ENCODE peak calls at places on chromosomes 7 and 10, in seven cellular contexts. V, P, S, X, W, K and U are unnamed samples.

GRCh38 chr7:517848-518629 is 1.6 kb downstream of the PDGFA start:
- DNase-seq in K (peak), P (peak), V (no peak), X (no peak), W (peak), S (no peak), U (peak)

GRCh38 chr7:96720843-96721242 is 11.2 kb upstream of the SEM1 start:
- DNase-seq in P (peak), V (no peak), K (no peak), S (no peak), W (peak), X (no peak), U (no peak)

GRCh38 chr10:101619983-101620382 is 31.9 kb downstream of the DPCD start:
- DNase-seq in X (no peak), S (no peak), P (no peak), W (no peak), V (no peak), K (no peak), U (no peak)

GRCh38 chr10:17548786-17549185 is 68.4 kb downstream of the HACD1 start:
- DNase-seq in V (no peak), K (peak), X (no peak), P (peak), S (no peak), W (no peak), U (no peak)

GRCh38 chr7:11638026-11638774 is 193.8 kb downstream of the THSD7A start:
- DNase-seq in K (no peak), S (no peak), V (no peak), W (peak), P (no peak), X (no peak), U (no peak)

GRCh38 chr10:25934673-25935139 is 677 bp downstream of the MYO3A start:
- DNase-seq in W (peak), V (peak), K (no peak), S (no peak), X (no peak), P (no peak), U (peak)

GRCh38 chr7:44213872-44214595 is 13.3 kb downstream of the YKT6 start:
- DNase-seq in X (peak), S (peak), P (peak), K (peak), W (peak), V (peak), U (no peak)

GRCh38 chr7:31997423-31997822 is 72.8 kb downstream of the PDE1C start:
- DNase-seq in V (no peak), P (no peak), K (no peak), S (no peak), W (no peak), X (no peak), U (no peak)

GRCh38 chr10:43299579-43299978 is 32.7 kb upstream of the RASGEF1A start:
- DNase-seq in P (no peak), S (no peak), K (no peak), W (no peak), V (no peak), X (no peak), U (peak)

GRCh38 chr10:106765355-106765754 is 399.2 kb downstream of the SORCS1 start:
- DNase-seq in X (no peak), S (no peak), K (no peak), W (no peak), V (no peak), P (no peak), U (no peak)

GRCh38 chr7:22660293-22660692 is 66.7 kb upstream of the IL6 start:
- DNase-seq in P (no peak), V (no peak), X (no peak), S (no peak), W (no peak), K (no peak), U (no peak)

GRCh38 chr7:22662031-22662430 is 65.0 kb upstream of the IL6 start:
- DNase-seq in S (no peak), K (no peak), W (no peak), P (no peak), V (peak), X (no peak), U (no peak)

GRCh38 chr7:22662490-22663145 is 64.4 kb upstream of the IL6 start:
- DNase-seq in K (no peak), V (peak), W (no peak), P (no peak), S (no peak), X (no peak), U (no peak)

GRCh38 chr7:22659741-22660140 is 67.3 kb upstream of the IL6 start:
- DNase-seq in X (no peak), V (no peak), S (no peak), P (no peak), K (no peak), W (no peak), U (no peak)

DNA sequence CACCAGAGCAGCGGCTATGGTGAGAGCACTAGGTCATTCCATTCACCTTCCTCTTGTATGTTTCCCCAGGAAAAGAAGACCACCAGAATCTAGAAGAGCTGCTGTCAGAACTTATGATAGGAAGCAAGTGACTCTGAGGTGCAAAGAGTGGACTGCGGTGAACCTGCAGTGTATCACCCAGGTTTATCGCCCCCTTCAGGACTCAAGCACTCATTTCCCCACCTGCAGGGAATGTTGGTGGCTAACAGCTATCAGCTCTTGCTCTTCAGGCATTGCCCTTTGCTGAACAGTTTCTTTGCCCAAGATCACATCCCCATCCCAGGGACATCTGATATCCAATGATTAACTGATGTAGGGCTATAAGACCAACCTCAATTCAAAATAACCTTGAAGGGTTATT is 66.3 kb upstream of the IL6 start:
- DNase-seq in K (no peak), W (peak), P (no peak), S (no peak), X (no peak), V (no peak), U (no peak)
- TF ChIP-seq CTCF in K (no peak), W (peak), P (no peak), S (peak), X (peak), V (peak), U (peak)

DNA sequence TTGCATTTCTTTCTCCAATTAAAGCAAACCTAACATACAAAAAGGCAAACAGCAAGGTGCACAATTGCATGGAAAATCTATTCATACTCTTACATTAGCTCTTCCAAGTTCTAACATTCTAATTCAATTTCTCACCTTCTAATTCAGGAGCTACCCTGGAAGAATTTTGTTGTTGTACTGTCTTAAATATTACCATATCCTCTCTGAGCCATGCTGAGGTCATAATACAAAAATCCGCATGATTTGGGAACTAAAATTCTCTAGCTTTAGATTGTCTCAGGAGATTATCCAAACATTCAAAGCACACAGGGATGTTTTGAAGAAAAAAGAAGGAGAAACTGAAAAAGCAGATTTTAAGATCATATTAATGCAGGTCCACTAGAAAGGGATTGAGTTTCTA is 229.9 kb downstream of the KIAA1217 start:
- DNase-seq in V (no peak), K (peak), S (no peak), X (no peak), P (no peak), W (no peak), U (no peak)
- TF ChIP-seq CTCF in V (no peak), K (no peak), S (no peak), X (no peak), P (no peak), W (no peak), U (no peak)

DNA sequence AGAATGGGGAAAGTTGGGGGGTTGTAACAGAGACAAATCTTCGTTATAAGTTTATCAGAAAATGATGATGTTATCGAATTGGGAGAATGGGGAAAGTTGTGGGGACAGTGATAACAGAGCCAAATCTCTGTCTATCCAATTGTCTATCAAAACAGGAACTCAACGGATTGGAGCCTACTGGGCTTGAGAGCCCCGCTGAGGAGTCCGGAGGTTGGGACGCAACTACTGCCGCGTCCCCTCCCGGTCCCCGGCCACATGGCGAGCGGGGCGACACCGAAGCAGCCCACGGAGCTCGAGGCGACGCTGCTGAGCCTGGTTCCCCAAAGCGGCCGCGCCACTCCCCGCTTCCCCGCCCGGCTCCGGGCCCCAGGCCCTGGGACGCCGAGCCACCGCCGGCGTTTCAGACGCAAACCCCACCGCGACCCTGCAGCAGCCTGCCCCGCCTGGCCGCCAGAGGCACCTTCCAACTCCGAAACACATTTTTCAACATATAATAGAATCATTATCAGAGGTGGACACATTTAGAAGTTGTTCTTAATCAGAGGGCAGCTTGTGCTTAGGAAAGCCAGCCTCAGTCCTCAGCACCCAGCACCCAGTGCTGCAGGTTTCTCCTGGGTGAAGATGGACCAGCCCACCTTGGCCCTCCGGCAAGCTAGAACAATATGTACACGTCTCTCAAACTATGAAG is 13.8 kb upstream of the RALA start:
- DNase-seq in P (no peak), K (no peak), V (peak), X (peak), W (no peak), S (no peak), U (peak)
- TF ChIP-seq CTCF in P (no peak), K (peak), V (no peak), X (no peak), W (no peak), S (peak), U (peak)

DNA sequence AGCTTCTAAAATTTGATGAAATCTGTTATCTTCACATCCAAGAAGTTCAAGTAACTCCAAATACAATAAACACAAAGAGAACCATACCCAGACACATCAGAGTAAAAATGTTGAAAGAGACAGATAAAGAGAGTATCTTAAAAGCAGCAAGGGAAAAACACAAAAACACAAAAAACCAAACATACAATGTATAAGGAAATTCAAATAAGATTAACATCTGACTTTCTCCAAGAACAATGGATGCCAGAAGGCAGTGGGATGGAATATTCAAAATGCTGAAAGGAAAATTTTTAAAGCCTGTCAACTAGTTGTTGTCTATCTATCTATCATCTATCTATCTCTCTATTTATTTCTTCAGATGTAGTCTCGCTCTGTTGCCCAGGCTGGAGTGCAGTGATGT is 72.4 kb upstream of the MKLN1 start:
- DNase-seq in W (no peak), K (no peak), S (no peak), P (peak), X (no peak), V (no peak), U (no peak)
- TF ChIP-seq CTCF in W (no peak), K (no peak), S (no peak), P (no peak), X (no peak), V (no peak), U (no peak)

DNA sequence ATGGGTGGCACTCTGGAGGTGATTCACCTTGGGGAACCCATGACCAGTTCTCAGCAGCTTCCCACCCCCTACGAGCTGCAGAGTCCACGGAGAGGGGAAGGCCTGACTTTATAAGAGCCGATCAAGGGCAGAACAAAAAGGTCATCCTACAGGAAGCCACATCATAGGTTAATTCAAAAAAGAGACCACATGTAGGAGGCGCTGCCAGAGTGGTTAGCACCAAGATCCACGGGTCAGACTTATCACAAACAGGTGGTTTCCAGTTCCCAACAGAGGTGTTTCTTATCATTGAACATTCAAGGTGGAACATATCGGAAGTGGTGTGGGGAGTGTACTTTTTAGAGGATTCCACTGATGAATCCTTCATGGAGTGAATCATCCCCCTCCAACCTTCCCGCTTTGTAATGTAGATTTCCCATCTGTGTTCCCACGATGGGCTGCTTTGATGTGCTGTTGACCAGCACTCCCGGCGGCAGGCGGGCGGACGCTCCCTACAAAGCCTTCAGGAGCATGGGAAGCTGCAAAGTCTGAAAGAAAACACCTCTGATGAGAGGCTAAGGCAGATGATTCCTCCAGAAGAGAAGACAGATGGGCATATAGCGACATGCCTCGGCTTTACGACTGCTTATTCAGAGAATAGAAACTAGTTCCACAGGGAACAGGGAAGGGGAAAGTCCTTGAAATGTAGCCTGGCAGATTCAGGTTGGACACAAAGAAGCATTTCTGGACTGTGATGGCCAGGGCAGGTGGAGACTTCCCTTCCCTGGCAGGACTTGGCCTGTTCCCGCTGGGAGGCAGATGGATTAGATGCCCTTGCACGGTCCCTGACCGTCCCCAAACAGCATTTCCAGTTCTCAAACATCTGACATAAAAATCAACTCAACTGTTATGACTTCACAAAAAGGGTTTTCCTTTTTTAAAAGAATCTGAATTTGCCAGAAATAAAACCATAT is 66.5 kb downstream of the AFAP1L2 start:
- DNase-seq in P (no peak), W (no peak), X (no peak), V (no peak), S (no peak), K (peak), U (peak)
- TF ChIP-seq CTCF in P (no peak), W (no peak), X (no peak), V (no peak), S (no peak), K (no peak), U (no peak)

GRCh38 chr7:137287651-137288258 is 55.8 kb downstream of the PTN start:
- DNase-seq in K (no peak), X (no peak), W (peak), P (peak), S (no peak), V (no peak), U (peak)
- TF ChIP-seq CTCF in K (peak), X (no peak), W (peak), P (peak), S (peak), V (no peak), U (no peak)

GRCh38 chr7:109844362-109844761 is 1246.6 kb upstream of the LRRN3 start:
- DNase-seq in V (no peak), W (peak), P (peak), X (no peak), S (no peak), K (peak), U (peak)
- TF ChIP-seq CTCF in V (no peak), W (peak), P (no peak), X (no peak), S (peak), K (peak), U (peak)

GRCh38 chr7:7554021-7554432 is 12.7 kb upstream of the MIOS start:
- DNase-seq in S (no peak), X (no peak), K (peak), W (peak), V (no peak), P (peak), U (no peak)

GRCh38 chr7:7556852-7557251 is 9.8 kb upstream of the MIOS start:
- DNase-seq in W (no peak), P (no peak), K (no peak), S (no peak), V (no peak), X (no peak), U (no peak)

GRCh38 chr7:7557252-7557651 is 9.4 kb upstream of the MIOS start:
- DNase-seq in S (no peak), K (no peak), P (no peak), X (no peak), V (no peak), W (no peak), U (no peak)

GRCh38 chr7:7553386-7553785 is 13.3 kb upstream of the MIOS start:
- DNase-seq in W (no peak), K (peak), P (no peak), S (no peak), V (no peak), X (no peak), U (no peak)

DNA sequence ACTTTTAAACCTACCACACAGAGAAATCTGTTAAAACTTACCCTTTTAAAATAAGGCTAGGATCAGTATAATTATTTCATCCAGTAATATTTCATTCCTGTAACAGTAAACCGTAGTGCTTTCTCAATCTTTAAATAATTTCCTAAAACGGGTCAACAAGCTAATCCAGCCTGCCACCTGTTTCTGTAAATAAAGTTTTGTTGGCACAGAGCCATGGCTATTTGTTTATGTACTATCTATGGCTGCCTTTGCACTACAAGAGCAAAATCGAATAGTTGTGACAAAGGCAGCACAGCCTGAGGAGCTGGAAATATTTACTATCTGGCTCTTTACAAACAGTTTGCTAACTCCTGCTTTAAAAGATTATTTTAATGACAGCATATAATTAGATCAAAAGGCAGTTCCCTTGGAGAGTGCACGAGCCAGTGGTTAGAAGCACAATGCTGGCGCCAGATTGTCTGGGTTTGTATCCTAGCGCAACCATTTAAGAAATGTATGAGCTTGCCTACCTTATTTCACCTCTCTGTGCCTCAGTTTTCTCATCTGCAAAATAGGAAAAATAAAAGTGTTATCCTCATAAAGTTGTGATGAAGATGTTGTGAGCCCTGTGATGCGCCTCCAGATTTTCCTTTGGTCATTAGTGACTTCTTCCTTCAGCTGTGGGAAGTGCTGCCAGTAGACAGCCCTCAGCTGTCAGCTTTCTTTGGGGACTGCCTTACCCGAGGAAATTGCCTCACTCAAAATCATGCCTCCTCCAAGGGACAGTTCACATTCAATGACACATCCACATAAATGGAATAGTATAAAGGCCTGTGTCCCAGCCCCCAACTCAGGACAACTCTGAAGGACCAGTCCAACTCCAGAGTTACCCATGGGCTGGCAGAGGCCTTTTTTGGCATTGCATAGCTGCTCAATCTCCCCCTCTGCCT is 11.8 kb upstream of the MIOS start:
- DNase-seq in W (peak), P (no peak), K (no peak), X (no peak), S (no peak), V (no peak), U (no peak)
- TF ChIP-seq CTCF in W (no peak), P (no peak), K (no peak), X (no peak), S (no peak), V (no peak), U (no peak)

DNA sequence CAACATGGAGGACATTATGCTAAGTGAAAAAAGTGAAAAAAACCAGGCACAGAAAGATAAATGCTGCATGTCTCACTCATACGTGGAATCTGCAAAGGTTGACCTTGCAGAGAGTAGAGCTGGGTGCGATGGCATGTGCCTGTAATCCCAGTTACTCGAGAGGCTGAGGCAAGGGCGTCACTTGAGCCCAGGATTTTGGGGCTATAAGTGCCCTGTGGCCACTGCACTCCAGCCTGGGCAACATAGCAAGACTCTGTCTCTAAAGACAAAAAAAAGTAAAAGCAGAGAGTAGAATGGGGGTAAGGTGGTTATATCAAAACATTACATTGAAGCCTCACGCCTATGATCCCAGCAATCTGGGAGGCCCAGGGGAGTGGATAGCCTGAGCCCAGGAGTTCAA is 22.8 kb downstream of the CBX3 start:
- DNase-seq in V (no peak), P (no peak), K (no peak), S (no peak), W (no peak), X (no peak), U (no peak)
- TF ChIP-seq CTCF in V (no peak), P (no peak), K (no peak), S (no peak), W (no peak), X (no peak), U (no peak)